ENCODE peak calls at places on chromosomes 2 and 18, in five cellular contexts. L, V, Y, Z and E are unnamed samples.

GRCh38 chr2:2320486-2321249 is 10.4 kb downstream of the MYT1L start:
- DNase-seq in L (no peak), V (no peak), Y (no peak), Z (no peak), E (no peak)

GRCh38 chr2:165193178-165193777 is 10.6 kb downstream of the SCN3A start:
- DNase-seq in L (no peak), V (no peak), Y (no peak), Z (no peak), E (no peak)

GRCh38 chr2:226151157-226151556 is 648.5 kb downstream of the IRS1 start:
- DNase-seq in L (no peak), V (peak), Y (no peak), Z (no peak), E (no peak)

GRCh38 chr2:60581461-60582282 is 28.2 kb upstream of the BCL11A start:
- DNase-seq in L (peak), V (peak), Y (peak), Z (peak), E (peak)

GRCh38 chr2:84613082-84613481 is 96.8 kb downstream of the DNAH6 start:
- DNase-seq in L (no peak), V (no peak), Y (no peak), Z (no peak), E (no peak)

GRCh38 chr18:23924813-23925212 is 89.7 kb upstream of the TTC39C start:
- DNase-seq in L (no peak), V (no peak), Y (no peak), Z (no peak), E (peak)

GRCh38 chr2:13180729-13181128 is 464.0 kb downstream of the TRIB2 start:
- DNase-seq in L (no peak), V (no peak), Y (no peak), Z (no peak), E (no peak)

GRCh38 chr18:23203891-23204432 is 68.7 kb downstream of the CABLES1 start:
- DNase-seq in L (no peak), V (no peak), Y (no peak), Z (no peak), E (no peak)

GRCh38 chr2:128313076-128313836 is 5.4 kb downstream of the HS6ST1 start:
- DNase-seq in L (no peak), V (peak), Y (peak), Z (peak), E (peak)